ENCODE peak calls at places on chromosome 7, in ten cellular contexts. Z is right lobe of liver; B is GM13977; I is T-helper 2 cell; E is ureter; U is activated naive CD8-positive, alpha-beta T cell treated with anti-CD3 and anti-CD28 coated beads, Interleukin-2, amount 50 U/mL, for 24 hours; W is AG08396; R is left kidney; K is BE2C; F is NCI-H1105. L is an unnamed sample.
A peak's percentile ranks its signal among the peaks of the same experiment; 100 is the strongest.

GRCh38 chr7:69780377-69780776 is 182.1 kb downstream of the AUTS2 start:
- DNase-seq in Z (no peak), R (peak; percentile 93), F (peak; percentile 80), I (no peak), K (peak; percentile 71), E (no peak), W (no peak), B (no peak), U (no peak), L (peak; percentile 43)

GRCh38 chr7:148299335-148299734 is 291.2 kb upstream of the C7orf33 start:
- DNase-seq in R (peak; percentile 75), K (no peak), E (no peak), W (no peak), Z (peak; percentile 78), F (no peak), U (no peak), I (no peak), B (no peak), L (no peak)

GRCh38 chr7:82166666-82167065 is 276.9 kb downstream of the CACNA2D1 start:
- DNase-seq in U (no peak), R (no peak), E (no peak), I (no peak), B (no peak), F (peak; percentile 94), W (no peak), K (no peak), Z (no peak), L (peak; percentile 24)

GRCh38 chr7:83755526-83755925 is 106.6 kb upstream of the SEMA3E start:
- DNase-seq in K (no peak), F (no peak), E (no peak), W (no peak), Z (no peak), B (no peak), R (no peak), I (no peak), U (no peak), L (no peak)

GRCh38 chr7:100674441-100675407 is 1.2 kb downstream of the GNB2 start:
- DNase-seq in B (peak; percentile 40), E (no peak), U (peak; percentile 43), R (peak; percentile 67), F (no peak), K (no peak), W (peak; percentile 38), Z (peak; percentile 63), I (no peak), L (no peak)

GRCh38 chr7:151792011-151792410 is 84.9 kb downstream of the PRKAG2 start:
- DNase-seq in B (no peak), F (no peak), R (no peak), E (no peak), K (no peak), U (no peak), Z (no peak), I (no peak), W (no peak), L (peak; percentile 30)

GRCh38 chr7:66630529-66630928 is 1.8 kb downstream of the KCTD7 start:
- DNase-seq in K (no peak), Z (no peak), F (no peak), W (no peak), U (no peak), R (no peak), I (no peak), E (no peak), B (no peak), L (no peak)

GRCh38 chr7:27631411-27631810 is 31.3 kb downstream of the HIBADH start:
- DNase-seq in U (no peak), B (no peak), F (no peak), W (peak; percentile 10), I (no peak), R (no peak), K (no peak), E (no peak), Z (no peak), L (no peak)

GRCh38 chr7:124762611-124763143 is 2.9 kb downstream of the GPR37 start:
- DNase-seq in F (no peak), U (no peak), W (peak; percentile 12), B (no peak), K (no peak), R (peak; percentile 9), I (no peak), E (no peak), Z (peak; percentile 87), L (no peak)

GRCh38 chr7:12727455-12728191 is 40.2 kb downstream of the ARL4A start:
- DNase-seq in B (no peak), R (no peak), Z (no peak), K (no peak), F (no peak), I (no peak), U (no peak), E (no peak), W (no peak), L (peak; percentile 49)

GRCh38 chr7:106111671-106112117 is 418 bp downstream of the SYPL1 start:
- DNase-seq in F (peak; percentile 74), K (peak; percentile 78), B (no peak), Z (peak; percentile 87), U (peak; percentile 69), W (peak; percentile 81), R (no peak), E (peak; percentile 58), I (peak; percentile 23), L (peak; percentile 72)

L was measured in fibroblast of the aortic adventitia.